ENCODE peak calls at places on chromosome 22, in eight cellular contexts. One of them, this sample, is unnamed.

GRCh38 chr22:19383292-19383691 is 48.2 kb downstream of the HIRA start:
- DNase-seq in WTC11: no peak
- DNase-seq in B cell: no peak
- DNase-seq in coronary artery: peak; percentile 14
- DNase-seq in A549: no peak
- DNase-seq in endothelial cell of umbilical vein: no peak
- DNase-seq in lower leg skin: peak; percentile 45
- DNase-seq in gastrocnemius medialis: no peak
- DNase-seq in this sample: no peak

GRCh38 chr22:39493759-39494158 is 8.3 kb upstream of the MIEF1 start:
- DNase-seq in gastrocnemius medialis: no peak
- DNase-seq in A549: no peak
- DNase-seq in WTC11: no peak
- DNase-seq in B cell: no peak
- DNase-seq in lower leg skin: no peak
- DNase-seq in endothelial cell of umbilical vein: no peak
- DNase-seq in coronary artery: no peak
- DNase-seq in this sample: no peak

GRCh38 chr22:41668971-41669911 is 19.4 kb downstream of the SNU13 start:
- DNase-seq in lower leg skin: no peak
- DNase-seq in endothelial cell of umbilical vein: peak; percentile 37
- DNase-seq in WTC11: no peak
- DNase-seq in B cell: no peak
- DNase-seq in coronary artery: no peak
- DNase-seq in gastrocnemius medialis: no peak
- DNase-seq in A549: peak; percentile 24
- DNase-seq in this sample: no peak

GRCh38 chr22:27456696-27457503 is 344.7 kb downstream of the MN1 start:
- DNase-seq in gastrocnemius medialis: no peak
- DNase-seq in B cell: no peak
- DNase-seq in endothelial cell of umbilical vein: peak; percentile 29
- DNase-seq in lower leg skin: no peak
- DNase-seq in coronary artery: no peak
- DNase-seq in WTC11: no peak
- DNase-seq in A549: peak; percentile 44
- DNase-seq in this sample: no peak

GRCh38 chr22:23698673-23699235 is 7.9 kb downstream of the RGL4 start:
- DNase-seq in B cell: no peak
- DNase-seq in lower leg skin: peak; percentile 29
- DNase-seq in WTC11: no peak
- DNase-seq in gastrocnemius medialis: no peak
- DNase-seq in endothelial cell of umbilical vein: no peak
- DNase-seq in A549: no peak
- DNase-seq in coronary artery: no peak
- DNase-seq in this sample: no peak

GRCh38 chr22:39408807-39409206 is 9.2 kb downstream of the TAB1 start:
- DNase-seq in A549: no peak
- DNase-seq in B cell: no peak
- DNase-seq in coronary artery: no peak
- DNase-seq in endothelial cell of umbilical vein: no peak
- DNase-seq in lower leg skin: no peak
- DNase-seq in WTC11: no peak
- DNase-seq in gastrocnemius medialis: no peak
- DNase-seq in this sample: no peak

GRCh38 chr22:46336119-46337078 is 885 bp downstream of the TRMU start:
- DNase-seq in B cell: no peak
- DNase-seq in A549: no peak
- DNase-seq in lower leg skin: no peak
- DNase-seq in gastrocnemius medialis: peak; percentile 37
- DNase-seq in coronary artery: no peak
- DNase-seq in endothelial cell of umbilical vein: peak; percentile 43
- DNase-seq in WTC11: peak; percentile 30
- DNase-seq in this sample: no peak

GRCh38 chr22:46976130-46976529 is 213.7 kb downstream of the TBC1D22A start:
- DNase-seq in A549: no peak
- DNase-seq in WTC11: no peak
- DNase-seq in B cell: no peak
- DNase-seq in endothelial cell of umbilical vein: no peak
- DNase-seq in lower leg skin: peak; percentile 73
- DNase-seq in gastrocnemius medialis: no peak
- DNase-seq in coronary artery: peak; percentile 11
- DNase-seq in this sample: no peak

GRCh38 chr22:28894320-28894719 is 10.9 kb downstream of the ZNRF3 start:
- DNase-seq in B cell: no peak
- DNase-seq in lower leg skin: peak; percentile 79
- DNase-seq in A549: no peak
- DNase-seq in coronary artery: no peak
- DNase-seq in endothelial cell of umbilical vein: no peak
- DNase-seq in WTC11: no peak
- DNase-seq in gastrocnemius medialis: no peak
- DNase-seq in this sample: no peak

DNA sequence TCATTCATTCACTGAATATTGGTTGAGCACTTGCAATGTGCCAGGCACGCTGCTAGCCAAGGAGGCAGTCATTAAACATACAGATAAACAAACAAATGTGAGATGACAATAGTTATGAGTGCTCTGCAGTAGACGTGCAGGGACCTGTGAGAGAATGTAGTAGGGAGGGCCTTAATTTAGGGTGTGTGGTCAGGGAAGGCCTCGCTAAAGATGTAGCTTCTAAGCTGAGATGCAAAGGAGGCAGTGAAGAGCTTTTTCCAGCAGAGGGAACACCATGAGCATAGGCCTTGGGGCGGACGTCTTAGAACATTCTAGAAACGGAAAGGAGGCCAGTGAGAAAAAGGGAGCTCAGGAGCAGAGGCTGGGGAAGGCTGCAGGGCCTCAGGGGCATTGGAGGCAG is 789 bp upstream of the NCF4 start:
- DNase-seq in WTC11: no peak
- DNase-seq in B cell: no peak
- DNase-seq in coronary artery: no peak
- DNase-seq in gastrocnemius medialis: no peak
- DNase-seq in A549: no peak
- DNase-seq in lower leg skin: no peak
- DNase-seq in endothelial cell of umbilical vein: no peak
- DNase-seq in this sample: no peak
- TF ChIP-seq CTCF in WTC11: no peak
- TF ChIP-seq CTCF in B cell: no peak
- TF ChIP-seq CTCF in coronary artery: no peak
- TF ChIP-seq CTCF in gastrocnemius medialis: no peak
- TF ChIP-seq CTCF in A549: no peak
- TF ChIP-seq CTCF in lower leg skin: no peak
- TF ChIP-seq CTCF in endothelial cell of umbilical vein: no peak
- TF ChIP-seq CTCF in this sample: no peak

GRCh38 chr22:36329217-36330078 is 58.3 kb downstream of the MYH9 start:
- DNase-seq in WTC11: peak; percentile 89
- DNase-seq in endothelial cell of umbilical vein: peak; percentile 95
- DNase-seq in A549: peak; percentile 43
- DNase-seq in B cell: peak; percentile 61
- DNase-seq in coronary artery: peak; percentile 97
- DNase-seq in lower leg skin: peak; percentile 91
- DNase-seq in gastrocnemius medialis: no peak
- DNase-seq in this sample: no peak
- TF ChIP-seq CTCF in WTC11: no peak
- TF ChIP-seq CTCF in endothelial cell of umbilical vein: no peak
- TF ChIP-seq CTCF in A549: no peak
- TF ChIP-seq CTCF in B cell: no peak
- TF ChIP-seq CTCF in coronary artery: no peak
- TF ChIP-seq CTCF in lower leg skin: no peak
- TF ChIP-seq CTCF in gastrocnemius medialis: no peak
- TF ChIP-seq CTCF in this sample: no peak

GRCh38 chr22:17832665-17833064 is 58.4 kb upstream of the BID start:
- DNase-seq in endothelial cell of umbilical vein: no peak
- DNase-seq in lower leg skin: no peak
- DNase-seq in gastrocnemius medialis: peak; percentile 30
- DNase-seq in WTC11: no peak
- DNase-seq in B cell: no peak
- DNase-seq in A549: no peak
- DNase-seq in coronary artery: no peak
- DNase-seq in this sample: no peak

GRCh38 chr22:17838180-17838865 is 64.1 kb upstream of the BID start:
- DNase-seq in gastrocnemius medialis: no peak
- DNase-seq in A549: no peak
- DNase-seq in coronary artery: no peak
- DNase-seq in endothelial cell of umbilical vein: no peak
- DNase-seq in WTC11: no peak
- DNase-seq in B cell: no peak
- DNase-seq in lower leg skin: no peak
- DNase-seq in this sample: no peak

GRCh38 chr22:17835256-17835655 is 61.0 kb upstream of the BID start:
- DNase-seq in WTC11: no peak
- DNase-seq in A549: no peak
- DNase-seq in lower leg skin: no peak
- DNase-seq in endothelial cell of umbilical vein: no peak
- DNase-seq in gastrocnemius medialis: no peak
- DNase-seq in coronary artery: no peak
- DNase-seq in B cell: no peak
- DNase-seq in this sample: no peak

GRCh38 chr22:17841836-17842235 is 67.6 kb upstream of the BID start:
- DNase-seq in A549: no peak
- DNase-seq in lower leg skin: no peak
- DNase-seq in B cell: no peak
- DNase-seq in coronary artery: no peak
- DNase-seq in WTC11: no peak
- DNase-seq in gastrocnemius medialis: no peak
- DNase-seq in endothelial cell of umbilical vein: no peak
- DNase-seq in this sample: no peak

DNA sequence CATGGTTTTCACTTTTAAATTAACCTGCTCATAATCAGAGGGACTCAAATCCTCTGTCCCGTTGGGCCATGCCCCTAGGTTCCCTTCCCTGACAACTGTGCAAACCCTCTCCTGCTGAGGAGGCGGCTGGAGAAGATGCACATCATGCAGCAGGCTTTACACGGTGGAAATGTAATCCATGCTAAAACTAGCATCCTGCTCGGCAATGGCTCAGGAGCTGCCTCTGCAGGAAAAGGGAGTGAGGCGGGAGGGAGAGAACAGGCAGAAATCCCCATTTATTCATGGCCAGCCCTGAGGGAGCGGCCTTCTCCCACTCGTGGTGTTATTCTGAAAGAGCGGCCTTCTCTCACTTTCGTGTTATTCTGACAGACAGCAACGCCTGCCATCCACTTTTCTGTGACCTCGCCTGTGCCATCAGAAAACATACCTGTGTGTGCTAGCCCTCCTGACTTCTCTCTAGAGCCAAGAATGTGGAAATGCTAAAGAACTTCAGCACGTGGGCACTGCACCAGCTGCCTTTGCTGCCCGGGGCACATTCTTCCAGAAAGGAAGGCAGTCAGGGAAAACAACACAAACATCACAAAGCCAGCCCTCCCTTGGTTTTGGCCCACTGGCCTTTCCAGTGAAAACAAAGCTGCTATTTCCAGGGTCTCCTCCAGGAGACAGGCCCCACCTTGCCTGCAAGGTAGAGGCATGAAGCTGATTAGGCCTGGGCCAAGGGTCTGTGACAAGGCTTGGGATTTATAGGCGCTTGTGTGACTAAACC is 62.9 kb upstream of the BID start:
- DNase-seq in lower leg skin: no peak
- DNase-seq in B cell: no peak
- DNase-seq in A549: no peak
- DNase-seq in gastrocnemius medialis: peak; percentile 30
- DNase-seq in endothelial cell of umbilical vein: peak; percentile 29
- DNase-seq in WTC11: no peak
- DNase-seq in coronary artery: no peak
- DNase-seq in this sample: no peak
- TF ChIP-seq CTCF in lower leg skin: no peak
- TF ChIP-seq CTCF in B cell: no peak
- TF ChIP-seq CTCF in A549: no peak
- TF ChIP-seq CTCF in gastrocnemius medialis: no peak
- TF ChIP-seq CTCF in endothelial cell of umbilical vein: no peak
- TF ChIP-seq CTCF in WTC11: no peak
- TF ChIP-seq CTCF in coronary artery: no peak
- TF ChIP-seq CTCF in this sample: no peak

GRCh38 chr22:30626413-30626812 is 9.2 kb upstream of the SLC35E4 start:
- DNase-seq in A549: no peak
- DNase-seq in endothelial cell of umbilical vein: no peak
- DNase-seq in coronary artery: no peak
- DNase-seq in lower leg skin: no peak
- DNase-seq in WTC11: no peak
- DNase-seq in gastrocnemius medialis: no peak
- DNase-seq in B cell: no peak
- DNase-seq in this sample: no peak
- TF ChIP-seq CTCF in A549: no peak
- TF ChIP-seq CTCF in endothelial cell of umbilical vein: no peak
- TF ChIP-seq CTCF in coronary artery: no peak
- TF ChIP-seq CTCF in lower leg skin: no peak
- TF ChIP-seq CTCF in WTC11: no peak
- TF ChIP-seq CTCF in gastrocnemius medialis: no peak
- TF ChIP-seq CTCF in B cell: no peak
- TF ChIP-seq CTCF in this sample: no peak

GRCh38 chr22:30318773-30319419 is 7.8 kb downstream of the TBC1D10A start:
- DNase-seq in A549: no peak
- DNase-seq in WTC11: no peak
- DNase-seq in gastrocnemius medialis: no peak
- DNase-seq in lower leg skin: no peak
- DNase-seq in coronary artery: no peak
- DNase-seq in B cell: no peak
- DNase-seq in endothelial cell of umbilical vein: no peak
- DNase-seq in this sample: no peak
- TF ChIP-seq CTCF in A549: no peak
- TF ChIP-seq CTCF in WTC11: no peak
- TF ChIP-seq CTCF in gastrocnemius medialis: no peak
- TF ChIP-seq CTCF in lower leg skin: no peak
- TF ChIP-seq CTCF in coronary artery: no peak
- TF ChIP-seq CTCF in B cell: no peak
- TF ChIP-seq CTCF in endothelial cell of umbilical vein: no peak
- TF ChIP-seq CTCF in this sample: no peak